ENCODE peak calls at places on chromosomes 2 and 18, in nine cellular contexts. T, D, Q, V, N, X, I, A and U are unnamed samples.

GRCh38 chr2:18706001-18706400 is 116.6 kb upstream of the NT5C1B start:
- DNase-seq in T (no peak), D (no peak), Q (no peak), V (no peak), N (no peak), X (no peak), I (no peak), A (no peak), U (no peak)

GRCh38 chr2:142742301-142743214 is 134.9 kb upstream of the KYNU start:
- DNase-seq in T (peak; percentile 36), D (no peak), Q (no peak), V (no peak), N (no peak), X (no peak), I (no peak), A (no peak), U (no peak)

GRCh38 chr18:23515911-23516546 is 12.7 kb downstream of the RMC1 start:
- DNase-seq in T (peak; percentile 85), D (peak; percentile 88), Q (peak; percentile 87), V (peak; percentile 77), N (peak; percentile 57), X (peak; percentile 79), I (peak; percentile 45), A (peak; percentile 71), U (peak; percentile 77)

GRCh38 chr2:105393373-105394055 is 5.3 kb downstream of the FHL2 start:
- DNase-seq in T (no peak), D (no peak), Q (no peak), V (no peak), N (no peak), X (no peak), I (no peak), A (no peak), U (no peak)

GRCh38 chr18:50266248-50266704 is at the start of gene CFAP53:
- DNase-seq in T (peak; percentile 95), D (peak; percentile 95), Q (peak; percentile 95), V (peak; percentile 92), N (no peak), X (peak; percentile 93), I (peak; percentile 90), A (peak; percentile 94), U (peak; percentile 95)

GRCh38 chr2:160901631-160902030 is 258.6 kb upstream of the TANK start:
- DNase-seq in T (no peak), D (no peak), Q (no peak), V (no peak), N (no peak), X (no peak), I (no peak), A (no peak), U (no peak)

GRCh38 chr2:181457741-181458425 is 697 bp downstream of the ITGA4 start:
- DNase-seq in T (peak; percentile 84), D (peak; percentile 43), Q (peak; percentile 61), V (peak; percentile 10), N (no peak), X (peak; percentile 72), I (peak; percentile 3), A (peak; percentile 45), U (peak; percentile 27)

GRCh38 chr2:160464017-160464416 is 29.6 kb downstream of the RBMS1 start:
- DNase-seq in T (no peak), D (no peak), Q (no peak), V (no peak), N (no peak), X (no peak), I (no peak), A (no peak), U (no peak)

GRCh38 chr2:110840508-110840907 is 108.1 kb downstream of the ACOXL start:
- DNase-seq in T (no peak), D (no peak), Q (no peak), V (no peak), N (no peak), X (no peak), I (no peak), A (no peak), U (no peak)

GRCh38 chr2:217393585-217394032 is 533.7 kb upstream of the TNP1 start:
- DNase-seq in T (no peak), D (no peak), Q (no peak), V (peak; percentile 32), N (no peak), X (no peak), I (peak; percentile 6), A (no peak), U (peak; percentile 79)

GRCh38 chr2:144505245-144505801 is 14.6 kb downstream of the ZEB2 start:
- DNase-seq in T (no peak), D (no peak), Q (peak; percentile 48), V (no peak), N (no peak), X (no peak), I (no peak), A (no peak), U (peak; percentile 43)

GRCh38 chr2:85797959-85798358 is 44.2 kb downstream of the ATOH8 start:
- DNase-seq in T (no peak), D (no peak), Q (peak; percentile 74), V (no peak), N (no peak), X (no peak), I (no peak), A (no peak), U (no peak)
- TF ChIP-seq CTCF in T (no peak), D (peak; percentile 76), Q (peak; percentile 73), V (peak; percentile 13), N (peak; percentile 44), X (peak; percentile 18), I (no peak), A (peak; percentile 56), U (peak; percentile 60)

GRCh38 chr2:60505240-60505639 is 48.2 kb downstream of the BCL11A start:
- DNase-seq in T (no peak), D (no peak), Q (no peak), V (no peak), N (no peak), X (no peak), I (no peak), A (no peak), U (no peak)

GRCh38 chr2:60505861-60506260 is 47.6 kb downstream of the BCL11A start:
- DNase-seq in T (no peak), D (no peak), Q (no peak), V (no peak), N (no peak), X (no peak), I (no peak), A (no peak), U (no peak)

GRCh38 chr2:60502123-60502522 is 51.3 kb downstream of the BCL11A start:
- DNase-seq in T (no peak), D (no peak), Q (no peak), V (no peak), N (no peak), X (no peak), I (no peak), A (no peak), U (no peak)

GRCh38 chr2:60500861-60501260 is 52.6 kb downstream of the BCL11A start:
- DNase-seq in T (no peak), D (no peak), Q (no peak), V (no peak), N (no peak), X (no peak), I (no peak), A (no peak), U (no peak)

DNA sequence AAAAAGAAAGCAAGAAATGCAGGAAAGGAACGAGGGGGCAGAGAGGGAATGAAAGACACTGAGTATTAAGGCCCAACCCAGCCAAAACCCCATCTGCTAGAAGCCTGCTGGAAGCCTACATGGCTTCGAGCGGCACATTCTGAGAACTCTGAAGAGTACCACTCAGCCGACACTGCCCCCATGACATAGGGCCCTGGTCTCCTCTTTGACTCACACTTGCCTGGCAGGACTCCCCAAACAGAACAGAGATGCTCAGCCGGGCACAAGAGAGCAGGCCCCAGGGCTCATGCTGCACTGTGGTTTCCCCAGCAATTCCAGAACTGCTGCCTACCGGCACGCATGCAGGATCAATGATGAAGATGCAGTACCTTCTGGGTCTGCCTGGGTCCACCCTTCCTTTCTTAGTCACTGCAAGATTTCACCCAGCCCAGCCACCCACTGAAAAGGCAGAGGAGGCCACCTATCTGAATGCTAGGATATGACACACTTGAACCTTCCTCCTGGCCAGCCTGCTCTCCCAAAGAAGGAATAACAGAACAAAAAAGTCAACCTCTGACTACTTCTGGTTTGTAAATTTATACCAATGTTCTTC is 49.4 kb downstream of the BCL11A start:
- DNase-seq in T (no peak), D (no peak), Q (no peak), V (no peak), N (no peak), X (no peak), I (no peak), A (no peak), U (no peak)
- TF ChIP-seq CTCF in T (no peak), D (peak; percentile 37), Q (no peak), V (no peak), N (no peak), X (peak; percentile 13), I (no peak), A (peak; percentile 10), U (peak; percentile 33)

GRCh38 chr2:48906640-48907039 is 151.1 kb upstream of the LHCGR start:
- DNase-seq in T (no peak), D (no peak), Q (no peak), V (no peak), N (no peak), X (no peak), I (no peak), A (no peak), U (peak; percentile 7)

GRCh38 chr2:48915884-48916283 is 160.4 kb upstream of the LHCGR start:
- DNase-seq in T (no peak), D (no peak), Q (no peak), V (no peak), N (no peak), X (no peak), I (no peak), A (no peak), U (no peak)

GRCh38 chr2:48915227-48915626 is 159.7 kb upstream of the LHCGR start:
- DNase-seq in T (no peak), D (no peak), Q (no peak), V (no peak), N (no peak), X (no peak), I (no peak), A (no peak), U (no peak)

GRCh38 chr2:48914477-48915077 is 159.1 kb upstream of the LHCGR start:
- DNase-seq in T (peak; percentile 7), D (no peak), Q (no peak), V (no peak), N (no peak), X (no peak), I (no peak), A (no peak), U (no peak)

DNA sequence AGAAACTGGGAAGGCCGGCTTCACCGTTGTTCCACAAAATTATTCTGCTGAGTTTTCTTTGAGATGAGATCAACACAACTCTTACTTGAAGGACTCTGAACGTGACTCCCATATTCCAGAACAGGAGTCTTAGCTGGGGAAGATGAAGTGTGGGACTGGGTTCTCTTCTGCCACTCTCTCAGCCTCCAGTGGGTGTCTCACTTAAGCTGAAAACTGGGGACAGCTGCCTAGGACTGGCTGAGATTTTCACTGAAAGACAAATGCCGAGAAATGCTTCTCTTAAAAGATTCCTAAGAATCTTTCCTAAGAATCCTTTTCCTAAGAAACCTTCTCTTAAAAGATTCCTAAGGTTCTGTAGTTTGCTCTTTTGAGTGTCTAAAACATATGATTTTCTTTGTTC is 156.6 kb upstream of the LHCGR start:
- DNase-seq in T (no peak), D (no peak), Q (peak; percentile 52), V (no peak), N (no peak), X (no peak), I (no peak), A (no peak), U (no peak)
- TF ChIP-seq CTCF in T (no peak), D (peak; percentile 35), Q (peak; percentile 43), V (no peak), N (no peak), X (no peak), I (no peak), A (no peak), U (no peak)

GRCh38 chr18:3664563-3665178 is 214.7 kb downstream of the TGIF1 start:
- DNase-seq in T (no peak), D (no peak), Q (peak; percentile 86), V (no peak), N (no peak), X (no peak), I (no peak), A (no peak), U (no peak)
- TF ChIP-seq CTCF in T (no peak), D (peak; percentile 40), Q (peak; percentile 29), V (no peak), N (no peak), X (no peak), I (no peak), A (no peak), U (no peak)